ENCODE peak calls at places on chromosome 1, in four cellular contexts. N, P, Y and D are unnamed samples.

GRCh38 chr1:97094257-97094972 is 372.8 kb downstream of the PTBP2 start:
- DNase-seq in N (no peak), P (no peak), Y (no peak), D (no peak)

GRCh38 chr1:199081739-199082138 is 442.9 kb downstream of the PTPRC start:
- DNase-seq in N (no peak), P (no peak), Y (peak), D (no peak)

GRCh38 chr1:56304975-56305374 is 274.4 kb downstream of the PLPP3 start:
- DNase-seq in N (no peak), P (no peak), Y (no peak), D (no peak)

GRCh38 chr1:35600593-35600992 is 27.5 kb downstream of the TFAP2E start:
- DNase-seq in N (no peak), P (no peak), Y (no peak), D (no peak)

GRCh38 chr1:102184477-102184876 is 187.8 kb upstream of the OLFM3 start:
- DNase-seq in N (no peak), P (no peak), Y (no peak), D (no peak)

GRCh38 chr1:156414440-156415064 is 45.5 kb downstream of the RHBG start:
- DNase-seq in N (no peak), P (peak), Y (no peak), D (no peak)

GRCh38 chr1:20447794-20448193 is 38.2 kb downstream of the CAMK2N1 start:
- DNase-seq in N (no peak), P (no peak), Y (no peak), D (no peak)

GRCh38 chr1:100622037-100622436 is 84.1 kb downstream of the GPR88 start:
- DNase-seq in N (no peak), P (no peak), Y (no peak), D (no peak)

GRCh38 chr1:59699227-59699847 is 115.4 kb upstream of the HOOK1 start:
- DNase-seq in N (no peak), P (peak), Y (no peak), D (peak)

GRCh38 chr1:230851291-230851691 is 17.0 kb downstream of the C1orf198 start:
- DNase-seq in N (no peak), P (no peak), Y (no peak), D (no peak)

GRCh38 chr1:93763981-93764750 is 82.5 kb upstream of the BCAR3 start:
- DNase-seq in N (no peak), P (no peak), Y (no peak), D (no peak)

GRCh38 chr1:205237526-205238484 is 10.1 kb downstream of the TMCC2 start:
- DNase-seq in N (no peak), P (peak), Y (no peak), D (no peak)

GRCh38 chr1:10691740-10692125 is 104.7 kb downstream of the CASZ1 start:
- DNase-seq in N (no peak), P (no peak), Y (no peak), D (no peak)

GRCh38 chr1:81478217-81478616 is 322.5 kb upstream of the ADGRL2 start:
- DNase-seq in N (no peak), P (no peak), Y (no peak), D (no peak)

GRCh38 chr1:212401838-212402582 is 12.7 kb downstream of the PACC1 start:
- DNase-seq in N (no peak), P (no peak), Y (no peak), D (no peak)

GRCh38 chr1:59323879-59324278 is 27.0 kb downstream of the FGGY start:
- DNase-seq in N (no peak), P (no peak), Y (no peak), D (no peak)

GRCh38 chr1:32447469-32448185 is 17.2 kb upstream of the ZBTB8B start:
- DNase-seq in N (peak), P (peak), Y (no peak), D (no peak)

GRCh38 chr1:57101171-57101570 is 135.4 kb upstream of the C8B start:
- DNase-seq in N (no peak), P (no peak), Y (no peak), D (no peak)

GRCh38 chr1:107139833-107140702 is 771 bp upstream of the NTNG1 start:
- DNase-seq in N (peak), P (no peak), Y (no peak), D (peak)

GRCh38 chr1:201495447-201496295 is 11.3 kb downstream of the CSRP1 start:
- DNase-seq in N (no peak), P (no peak), Y (no peak), D (peak)

GRCh38 chr1:240613353-240614142 is 1.6 kb upstream of the GREM2 start:
- DNase-seq in N (no peak), P (no peak), Y (no peak), D (no peak)

GRCh38 chr1:209646558-209646957 is 5.7 kb downstream of the LAMB3 start:
- DNase-seq in N (no peak), P (no peak), Y (no peak), D (no peak)

GRCh38 chr1:45569571-45569961 is 14.3 kb upstream of the NASP start:
- DNase-seq in N (no peak), P (no peak), Y (no peak), D (no peak)

GRCh38 chr1:45567911-45568310 is 15.9 kb upstream of the NASP start:
- DNase-seq in N (no peak), P (no peak), Y (no peak), D (no peak)

GRCh38 chr1:45568421-45568820 is 15.4 kb upstream of the NASP start:
- DNase-seq in N (no peak), P (no peak), Y (no peak), D (no peak)

GRCh38 chr1:45573231-45573804 is 10.5 kb upstream of the NASP start:
- DNase-seq in N (no peak), P (no peak), Y (no peak), D (no peak)

GRCh38 chr1:45569962-45570581 is 13.8 kb upstream of the NASP start:
- DNase-seq in N (no peak), P (peak), Y (no peak), D (peak)
- TF ChIP-seq NRF1 in N (no peak), P (no peak), Y (no peak), D (no peak)

DNA sequence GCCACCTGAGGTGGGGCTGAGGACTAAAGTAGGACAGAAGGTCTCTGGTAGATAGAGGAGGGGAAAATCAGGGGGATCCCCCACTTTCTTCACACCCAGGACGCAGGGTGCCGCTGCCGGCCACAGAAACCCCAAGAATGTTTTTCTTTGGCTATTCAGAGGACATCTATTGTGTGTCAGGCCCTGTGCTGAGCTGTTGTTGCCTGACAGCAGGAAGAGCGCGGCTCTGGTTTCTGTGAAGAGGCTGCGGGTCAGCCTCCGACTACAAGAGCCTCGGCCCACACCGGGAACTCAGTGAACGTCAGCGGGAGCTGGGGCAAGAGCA is 407 bp upstream of the PIGV start:
- DNase-seq in N (no peak), P (peak), Y (peak), D (no peak)
- TF ChIP-seq NRF1 in N (no peak), P (no peak), Y (no peak), D (no peak)

DNA sequence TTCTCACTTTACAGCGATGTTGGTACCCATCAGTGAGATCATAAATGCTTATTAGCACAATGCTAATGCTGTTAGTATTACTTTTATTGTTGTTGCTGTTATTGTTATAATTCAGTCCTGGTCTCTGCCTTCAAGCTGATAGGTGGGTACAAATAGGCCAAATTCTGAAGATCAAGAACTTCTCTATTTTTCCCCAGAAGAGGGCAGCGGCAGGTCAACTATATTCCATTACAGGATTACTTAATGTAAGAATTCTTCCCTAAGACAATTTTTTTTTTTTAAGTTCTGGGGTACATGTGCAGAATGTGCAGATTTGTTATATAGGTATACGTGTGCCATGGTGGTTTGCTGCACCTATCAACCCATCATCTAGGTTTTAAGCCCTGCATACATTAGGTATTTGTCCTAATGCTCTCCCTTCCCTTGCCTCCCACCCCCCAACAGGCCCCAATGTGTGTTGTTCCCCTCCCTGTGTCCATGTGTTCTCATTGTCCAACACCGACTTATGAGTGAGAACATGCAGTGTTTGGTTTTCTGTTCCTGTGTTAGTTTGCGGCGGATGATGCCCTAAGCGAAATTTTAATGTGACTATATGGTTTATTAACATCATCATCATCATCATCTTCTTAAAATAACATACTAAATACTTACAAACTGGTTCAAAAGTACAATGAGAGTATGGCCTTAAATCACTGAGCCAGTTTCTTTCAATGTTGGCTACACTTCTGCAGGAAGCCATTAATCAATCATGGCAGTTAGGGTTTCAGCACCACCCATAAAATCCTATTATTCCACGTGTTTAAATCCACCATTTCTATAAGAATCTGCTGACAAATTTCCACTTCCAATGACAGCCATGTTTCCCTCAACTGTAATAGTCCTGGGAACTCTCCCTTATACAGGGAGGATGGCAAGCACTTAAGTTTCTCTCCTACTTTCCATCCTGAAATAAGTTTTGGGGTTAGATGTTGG is 19.2 kb downstream of the SLC19A2 start:
- DNase-seq in N (no peak), P (peak), Y (no peak), D (peak)
- TF ChIP-seq NRF1 in N (no peak), P (no peak), Y (no peak), D (no peak)

DNA sequence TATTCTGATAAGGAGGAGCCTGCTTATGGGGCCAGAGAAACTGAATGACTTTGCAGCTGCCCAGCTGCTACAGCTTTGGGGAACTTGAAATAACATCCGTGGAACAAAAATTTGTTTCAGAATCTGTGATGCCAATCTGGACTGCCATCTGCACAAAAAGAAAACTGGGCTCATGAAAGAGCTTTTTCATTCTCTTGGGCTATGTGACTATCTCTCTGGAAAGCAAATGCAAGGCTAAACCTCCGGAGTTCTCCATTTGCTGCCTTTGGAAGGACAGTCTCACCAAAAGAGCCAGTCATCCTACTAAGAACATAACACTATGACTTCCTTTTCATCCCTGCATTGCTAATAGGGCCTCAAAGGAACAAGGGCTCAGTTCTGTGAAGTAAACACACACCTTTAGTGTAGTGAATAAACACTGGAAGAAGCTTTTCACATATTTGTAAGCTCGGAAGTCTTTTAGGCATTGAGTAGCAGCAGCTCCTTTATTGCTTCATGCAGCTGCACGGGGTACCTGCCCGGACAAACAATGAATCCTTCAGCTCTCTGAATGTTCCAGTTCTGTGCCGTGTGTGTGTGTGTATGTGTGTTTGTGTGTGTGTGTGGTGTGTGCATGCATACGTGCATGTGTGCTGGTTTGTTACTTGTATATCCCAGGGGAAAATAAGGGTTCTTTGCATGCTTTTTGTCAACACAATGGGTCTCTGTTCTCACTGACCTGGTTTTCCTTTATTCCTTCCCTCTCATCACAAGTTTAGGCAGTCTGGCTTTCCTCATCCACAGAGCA is 255.5 kb upstream of the SGIP1 start:
- DNase-seq in N (no peak), P (no peak), Y (peak), D (no peak)
- TF ChIP-seq NRF1 in N (no peak), P (no peak), Y (no peak), D (no peak)

GRCh38 chr1:6098303-6099215 is 52.9 kb downstream of the KCNAB2 start:
- DNase-seq in N (no peak), P (no peak), Y (no peak), D (peak)
- TF ChIP-seq NRF1 in N (no peak), P (no peak), Y (no peak), D (no peak)

GRCh38 chr1:76289692-76290091 is 215.1 kb downstream of the ST6GALNAC3 start:
- DNase-seq in N (no peak), P (no peak), Y (no peak), D (no peak)
- TF ChIP-seq NRF1 in N (no peak), P (no peak), Y (no peak), D (no peak)

DNA sequence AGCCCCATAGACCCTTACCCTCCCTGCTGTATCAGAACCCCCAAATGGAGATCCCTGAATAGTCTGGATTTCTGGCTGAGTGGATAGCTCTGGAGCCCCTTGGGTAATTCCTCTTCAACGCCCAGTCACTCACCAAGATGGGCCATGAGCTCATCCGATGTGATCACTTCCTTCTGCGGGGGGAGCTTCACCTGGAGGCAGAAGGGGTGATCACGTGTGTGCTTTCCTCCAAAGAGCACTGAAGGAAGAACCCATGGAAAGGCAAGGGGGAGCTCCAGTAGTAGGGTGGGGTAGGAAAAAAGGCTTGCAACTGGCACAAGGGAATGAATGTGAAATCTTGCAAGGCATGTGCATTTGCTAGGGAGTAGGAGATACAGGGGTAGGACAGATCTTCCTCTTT is 5.1 kb downstream of the MINDY1 start:
- DNase-seq in N (no peak), P (peak), Y (no peak), D (no peak)
- TF ChIP-seq NRF1 in N (no peak), P (no peak), Y (no peak), D (no peak)

DNA sequence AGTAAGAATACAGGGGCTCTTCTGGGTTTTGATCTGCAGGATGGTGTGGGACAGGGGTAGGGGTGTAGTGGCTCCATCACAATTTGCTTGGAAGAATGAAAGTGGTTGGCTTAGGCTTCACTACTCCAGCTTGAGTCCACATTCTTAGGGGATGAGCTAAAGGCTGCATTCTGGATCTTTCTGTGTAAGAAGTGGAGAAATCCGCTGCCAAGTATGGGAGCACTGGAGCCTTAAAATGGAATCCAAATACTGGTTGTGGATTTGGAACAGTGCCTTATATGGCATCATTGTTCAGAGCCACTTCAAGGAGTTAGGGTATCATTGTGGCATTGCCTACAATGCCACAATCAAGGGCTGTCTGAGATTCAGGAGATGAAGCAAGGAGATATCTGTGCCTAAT is 187.1 kb downstream of the LMO4 start:
- DNase-seq in N (no peak), P (no peak), Y (no peak), D (no peak)
- TF ChIP-seq NRF1 in N (no peak), P (no peak), Y (no peak), D (no peak)

DNA sequence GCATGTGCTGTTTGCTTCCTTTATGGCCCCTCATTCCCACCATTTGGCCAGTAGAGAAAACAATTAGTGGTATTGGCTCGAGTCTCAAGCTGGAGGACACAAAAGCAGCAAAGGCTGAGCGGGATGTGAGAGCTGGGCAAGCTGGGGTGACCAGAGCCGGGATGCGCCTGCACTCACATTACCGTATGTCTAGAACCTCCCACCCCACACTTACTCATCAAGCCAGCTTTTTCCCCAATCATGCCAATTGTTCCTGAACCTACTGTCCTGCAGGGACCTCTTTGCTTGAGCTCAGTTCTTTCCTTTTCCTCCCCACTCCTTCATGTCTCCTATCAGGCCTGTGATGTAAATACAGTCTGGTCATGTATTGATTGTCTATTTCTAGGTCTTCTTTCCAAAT is 45.9 kb downstream of the KIRREL1 start:
- DNase-seq in N (no peak), P (no peak), Y (no peak), D (no peak)
- TF ChIP-seq NRF1 in N (no peak), P (no peak), Y (no peak), D (no peak)